ENCODE peak calls at places on chromosomes 5 and 9, in seven cellular contexts. G is mesendoderm, M is neuronal stem cell, E is H9, V is H1, B is mesenchymal stem cell, T is IMR-90. Y is an unnamed sample.
A peak's percentile ranks its signal among the peaks of the same experiment; 100 is the strongest.

GRCh38 chr9:114387678-114388431 is at the start of gene AKNA:
- DNase-seq in G (peak; percentile 90), M (peak; percentile 51), E (peak; percentile 85), V (no peak), B (peak; percentile 93), T (peak; percentile 79), Y (peak; percentile 74)

GRCh38 chr5:20157089-20157488 is 169.1 kb upstream of the CDH18 start:
- DNase-seq in G (no peak), M (no peak), E (no peak), V (no peak), B (peak; percentile 3), T (no peak), Y (no peak)

GRCh38 chr9:4497855-4498254 is 7.6 kb downstream of the SLC1A1 start:
- DNase-seq in G (no peak), M (no peak), E (no peak), V (no peak), B (peak; percentile 29), T (peak; percentile 39), Y (no peak)

GRCh38 chr5:116475232-116475828 is 99.3 kb downstream of the SEMA6A start:
- DNase-seq in G (no peak), M (no peak), E (no peak), V (no peak), B (no peak), T (no peak), Y (no peak)

GRCh38 chr5:17218353-17219005 is 1.0 kb downstream of the BASP1 start:
- DNase-seq in G (peak; percentile 55), M (peak; percentile 20), E (no peak), V (no peak), B (peak; percentile 84), T (peak; percentile 67), Y (peak; percentile 56)

GRCh38 chr9:976258-976804 is at the start of gene DMRT3:
- DNase-seq in G (peak; percentile 79), M (peak; percentile 59), E (peak; percentile 86), V (no peak), B (no peak), T (no peak), Y (peak; percentile 9)

GRCh38 chr9:127102176-127102575 is 20.3 kb downstream of the ANGPTL2 start:
- DNase-seq in G (no peak), M (no peak), E (no peak), V (no peak), B (no peak), T (peak; percentile 76), Y (no peak)

GRCh38 chr5:172453206-172453985 is 929 bp downstream of the SH3PXD2B start:
- DNase-seq in G (peak; percentile 92), M (peak; percentile 71), E (peak; percentile 77), V (no peak), B (peak; percentile 90), T (peak; percentile 74), Y (no peak)

GRCh38 chr9:98791147-98792095 is 4.9 kb downstream of the ANKS6 start:
- DNase-seq in G (peak; percentile 93), M (peak; percentile 70), E (peak; percentile 90), V (peak; percentile 80), B (peak; percentile 83), T (peak; percentile 94), Y (peak; percentile 84)

GRCh38 chr5:160330212-160330611 is 17.8 kb upstream of the CCNJL start:
- DNase-seq in G (no peak), M (no peak), E (no peak), V (no peak), B (no peak), T (no peak), Y (no peak)

GRCh38 chr9:36436909-36437308 is 36.8 kb upstream of the RNF38 start:
- DNase-seq in G (no peak), M (no peak), E (no peak), V (no peak), B (no peak), T (peak; percentile 20), Y (no peak)

GRCh38 chr5:78959767-78960166 is 25.3 kb downstream of the ARSB start:
- DNase-seq in G (no peak), M (no peak), E (no peak), V (no peak), B (no peak), T (no peak), Y (no peak)

GRCh38 chr9:85024374-85024773 is 354.8 kb downstream of the NTRK2 start:
- DNase-seq in G (no peak), M (no peak), E (no peak), V (no peak), B (no peak), T (no peak), Y (no peak)

GRCh38 chr9:126329476-126330275 is 3.0 kb downstream of the MVB12B start:
- DNase-seq in G (no peak), M (no peak), E (no peak), V (no peak), B (no peak), T (no peak), Y (no peak)

GRCh38 chr5:140568664-140569063 is 4.0 kb downstream of the SLC35A4 start:
- DNase-seq in G (no peak), M (no peak), E (no peak), V (no peak), B (no peak), T (no peak), Y (peak; percentile 30)
- H3K9ac ChIP-seq in G (no peak overlapping the region), M (no peak overlapping the region), E (no peak overlapping the region), V (no peak overlapping the region), B (peak overlapping the region; percentile 44), T (no peak overlapping the region), Y (no peak overlapping the region)

GRCh38 chr5:32565143-32565542 is 20.2 kb upstream of the SUB1 start:
- DNase-seq in G (no peak), M (no peak), E (no peak), V (no peak), B (no peak), T (no peak), Y (no peak)

GRCh38 chr5:32566319-32567111 is 18.8 kb upstream of the SUB1 start:
- DNase-seq in G (no peak), M (no peak), E (no peak), V (no peak), B (no peak), T (no peak), Y (no peak)

GRCh38 chr5:32562841-32563240 is 22.5 kb upstream of the SUB1 start:
- DNase-seq in G (no peak), M (peak; percentile 12), E (no peak), V (no peak), B (no peak), T (peak; percentile 8), Y (no peak)

GRCh38 chr5:32562056-32562455 is 23.3 kb upstream of the SUB1 start:
- DNase-seq in G (no peak), M (no peak), E (no peak), V (no peak), B (no peak), T (no peak), Y (no peak)

DNA sequence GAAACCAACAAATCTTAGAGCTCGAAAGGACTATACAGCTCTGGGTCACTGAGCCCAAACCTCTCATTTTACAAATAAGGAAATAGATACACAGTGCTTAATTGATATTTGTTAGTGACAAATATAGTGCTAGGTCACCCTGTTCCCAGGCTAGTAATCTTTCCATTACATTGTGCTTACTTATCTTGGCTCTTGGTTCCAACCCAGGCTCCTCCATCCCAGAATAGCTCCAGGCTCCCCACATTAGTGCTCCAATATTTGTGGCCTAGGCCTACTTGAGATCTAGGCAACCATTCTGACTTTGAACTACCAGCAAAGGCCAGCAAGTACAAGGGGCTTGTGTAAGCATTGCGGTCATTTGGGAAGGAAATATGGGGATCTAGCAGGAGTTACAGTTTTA is 21.7 kb upstream of the SUB1 start:
- DNase-seq in G (no peak), M (no peak), E (no peak), V (no peak), B (no peak), T (no peak), Y (no peak)
- H4K8ac ChIP-seq in G (no peak overlapping the region), M (no peak overlapping the region), E (no peak overlapping the region), V (no peak overlapping the region), B (no peak overlapping the region), T (no peak overlapping the region), Y (no peak overlapping the region)

DNA sequence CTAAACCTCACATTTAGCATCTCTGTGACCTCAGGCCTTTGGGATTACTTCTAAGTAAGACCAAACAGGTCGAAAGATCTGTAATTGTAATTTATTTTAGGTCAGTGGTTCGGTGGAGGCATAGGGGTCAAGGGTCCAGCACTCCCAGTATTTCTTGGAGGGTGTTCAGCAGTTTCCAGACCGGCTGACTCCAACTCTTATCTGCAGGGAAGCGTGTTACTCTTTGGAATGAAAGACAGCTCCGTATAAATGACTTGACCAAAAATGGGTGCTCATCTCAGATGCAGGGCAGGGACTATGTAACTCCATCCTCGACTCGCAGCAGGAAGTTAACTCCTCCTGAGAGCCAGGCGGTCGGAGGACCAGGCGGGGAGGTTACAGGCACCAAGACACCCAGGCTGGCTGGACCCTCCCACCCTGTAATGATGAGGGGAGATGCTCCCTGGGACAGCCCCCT is 620 bp upstream of the VPS13A start:
- DNase-seq in G (no peak), M (no peak), E (no peak), V (no peak), B (no peak), T (no peak), Y (no peak)
- H3K9ac ChIP-seq in G (peak overlapping the region; percentile 48), M (no peak overlapping the region), E (peak overlapping the region; percentile 11), V (no peak overlapping the region), B (peak overlapping the region; percentile 89), T (peak overlapping the region; percentile 21), Y (no peak overlapping the region)

GRCh38 chr9:128940946-128941755 is 6.3 kb downstream of the DOLK start:
- DNase-seq in G (no peak), M (no peak), E (no peak), V (no peak), B (no peak), T (no peak), Y (no peak)

GRCh38 chr9:128933731-128934130 is 12.9 kb downstream of the PHYHD1 start:
- DNase-seq in G (no peak), M (no peak), E (no peak), V (no peak), B (no peak), T (no peak), Y (no peak)

GRCh38 chr9:128936171-128936865 is 11.1 kb downstream of the DOLK start:
- DNase-seq in G (no peak), M (no peak), E (peak; percentile 22), V (no peak), B (no peak), T (no peak), Y (no peak)

GRCh38 chr9:128940271-128940921 is 7.0 kb downstream of the DOLK start:
- DNase-seq in G (no peak), M (no peak), E (no peak), V (no peak), B (no peak), T (no peak), Y (no peak)

DNA sequence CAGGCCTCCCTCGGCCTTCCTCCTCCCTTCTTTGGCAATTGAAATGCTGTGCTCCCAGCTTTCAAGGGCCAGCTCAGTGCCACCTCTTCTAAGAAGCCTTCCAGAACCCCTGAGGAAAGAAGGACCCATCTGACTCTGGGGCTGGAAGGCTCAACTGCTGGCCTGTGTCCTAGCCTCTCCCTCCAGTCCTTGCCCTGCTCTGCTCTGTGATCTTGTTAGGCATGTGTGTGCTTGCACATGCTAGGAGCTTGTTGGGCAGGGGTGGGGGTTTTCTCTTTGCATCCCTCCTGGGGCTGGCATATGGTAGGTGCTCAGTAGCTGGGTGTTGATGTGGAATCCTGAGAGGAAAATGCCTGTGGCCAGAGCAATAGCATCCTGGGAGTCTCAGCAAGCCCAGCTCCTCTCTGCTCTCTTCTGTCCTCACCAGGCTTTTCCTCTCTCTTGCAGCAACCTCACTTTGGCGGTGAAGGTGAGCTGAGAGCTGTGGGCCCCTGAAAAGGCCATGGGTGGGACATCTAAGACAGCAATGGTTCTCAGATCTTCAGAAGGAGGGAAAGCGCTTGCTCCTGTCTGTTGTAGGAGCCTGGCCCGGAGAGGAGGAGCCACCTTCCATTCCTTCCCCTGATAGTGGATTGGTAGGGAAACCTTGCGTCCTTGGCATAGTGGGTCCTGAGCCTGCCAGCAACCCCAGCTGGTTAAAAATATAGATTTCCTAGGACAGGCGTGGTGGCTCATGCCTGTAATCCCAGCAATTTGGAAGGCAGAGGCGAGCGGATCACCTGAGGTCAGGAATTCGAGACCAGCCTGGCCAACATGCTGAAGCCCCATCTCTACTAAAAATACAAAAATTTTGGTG is 9.9 kb downstream of the DOLK start:
- DNase-seq in G (no peak), M (no peak), E (no peak), V (no peak), B (no peak), T (no peak), Y (no peak)
- H4K8ac ChIP-seq in G (no peak overlapping the region), M (no peak overlapping the region), E (no peak overlapping the region), V (no peak overlapping the region), B (no peak overlapping the region), T (no peak overlapping the region), Y (no peak overlapping the region)

Y was measured in trophoblast cell.